ENCODE peak calls at places on chromosomes 2 and 18, in four cellular contexts. One of them, this sample, is unnamed.
A peak's percentile ranks its signal among the peaks of the same experiment; 100 is the strongest.

GRCh38 chr2:185372188-185372587 is 366.4 kb upstream of the FSIP2 start:
- DNase-seq in esophagus muscularis mucosa: no peak
- DNase-seq in HCT116: no peak
- DNase-seq in HL-60: no peak
- DNase-seq in this sample: peak; percentile 75

GRCh38 chr2:27973592-27973991 is 83.1 kb downstream of the BABAM2 start:
- DNase-seq in HCT116: no peak
- DNase-seq in esophagus muscularis mucosa: no peak
- DNase-seq in HL-60: no peak
- DNase-seq in this sample: no peak

GRCh38 chr2:230788554-230789175 is 76.0 kb downstream of the CAB39 start:
- DNase-seq in HCT116: no peak
- DNase-seq in esophagus muscularis mucosa: no peak
- DNase-seq in HL-60: no peak
- DNase-seq in this sample: no peak

GRCh38 chr2:134206573-134206972 is 47.3 kb upstream of the MGAT5 start:
- DNase-seq in HL-60: no peak
- DNase-seq in HCT116: no peak
- DNase-seq in esophagus muscularis mucosa: no peak
- DNase-seq in this sample: no peak

GRCh38 chr2:224017976-224018375 is 21.1 kb downstream of the SERPINE2 start:
- DNase-seq in HL-60: no peak
- DNase-seq in HCT116: no peak
- DNase-seq in esophagus muscularis mucosa: no peak
- DNase-seq in this sample: no peak

GRCh38 chr2:15298769-15299168 is 262.4 kb downstream of the NBAS start:
- DNase-seq in HCT116: no peak
- DNase-seq in HL-60: no peak
- DNase-seq in esophagus muscularis mucosa: no peak
- DNase-seq in this sample: no peak

GRCh38 chr2:69168144-69168813 is 155.3 kb downstream of the ANTXR1 start:
- DNase-seq in HL-60: no peak
- DNase-seq in esophagus muscularis mucosa: no peak
- DNase-seq in HCT116: no peak
- DNase-seq in this sample: no peak

GRCh38 chr18:31489311-31489710 is 8.7 kb upstream of the DSG2 start:
- DNase-seq in HL-60: no peak
- DNase-seq in HCT116: no peak
- DNase-seq in esophagus muscularis mucosa: no peak
- DNase-seq in this sample: no peak

DNA sequence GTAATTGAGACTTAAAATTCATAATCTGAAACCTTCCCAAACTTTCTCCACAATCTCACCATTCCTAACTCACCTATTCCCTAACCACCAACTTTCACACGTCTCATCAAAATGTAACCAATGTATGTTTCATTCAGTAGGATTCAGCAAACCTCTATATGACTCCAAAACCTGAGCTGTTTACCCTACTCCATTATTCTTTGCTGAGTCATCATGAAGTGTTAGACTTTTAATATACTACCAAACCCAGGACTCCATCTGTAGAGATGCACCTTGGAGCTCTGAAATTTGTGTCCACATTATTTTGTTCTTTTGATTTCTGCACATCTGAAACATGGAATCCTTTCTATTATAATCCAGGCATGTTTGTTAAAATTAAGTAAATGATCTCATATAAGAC is 727.0 kb upstream of the PIK3C3 start:
- DNase-seq in HCT116: no peak
- DNase-seq in HL-60: no peak
- DNase-seq in esophagus muscularis mucosa: no peak
- DNase-seq in this sample: no peak
- TF ChIP-seq POLR2AphosphoS5 in HCT116: no peak
- TF ChIP-seq POLR2AphosphoS5 in HL-60: no peak
- TF ChIP-seq POLR2AphosphoS5 in esophagus muscularis mucosa: no peak
- TF ChIP-seq POLR2AphosphoS5 in this sample: no peak

GRCh38 chr2:189092936-189093335 is 86.6 kb downstream of the COL5A2 start:
- DNase-seq in HCT116: no peak
- DNase-seq in HL-60: no peak
- DNase-seq in esophagus muscularis mucosa: no peak
- DNase-seq in this sample: no peak
- TF ChIP-seq POLR2AphosphoS5 in HCT116: no peak
- TF ChIP-seq POLR2AphosphoS5 in HL-60: no peak
- TF ChIP-seq POLR2AphosphoS5 in esophagus muscularis mucosa: no peak
- TF ChIP-seq POLR2AphosphoS5 in this sample: no peak

DNA sequence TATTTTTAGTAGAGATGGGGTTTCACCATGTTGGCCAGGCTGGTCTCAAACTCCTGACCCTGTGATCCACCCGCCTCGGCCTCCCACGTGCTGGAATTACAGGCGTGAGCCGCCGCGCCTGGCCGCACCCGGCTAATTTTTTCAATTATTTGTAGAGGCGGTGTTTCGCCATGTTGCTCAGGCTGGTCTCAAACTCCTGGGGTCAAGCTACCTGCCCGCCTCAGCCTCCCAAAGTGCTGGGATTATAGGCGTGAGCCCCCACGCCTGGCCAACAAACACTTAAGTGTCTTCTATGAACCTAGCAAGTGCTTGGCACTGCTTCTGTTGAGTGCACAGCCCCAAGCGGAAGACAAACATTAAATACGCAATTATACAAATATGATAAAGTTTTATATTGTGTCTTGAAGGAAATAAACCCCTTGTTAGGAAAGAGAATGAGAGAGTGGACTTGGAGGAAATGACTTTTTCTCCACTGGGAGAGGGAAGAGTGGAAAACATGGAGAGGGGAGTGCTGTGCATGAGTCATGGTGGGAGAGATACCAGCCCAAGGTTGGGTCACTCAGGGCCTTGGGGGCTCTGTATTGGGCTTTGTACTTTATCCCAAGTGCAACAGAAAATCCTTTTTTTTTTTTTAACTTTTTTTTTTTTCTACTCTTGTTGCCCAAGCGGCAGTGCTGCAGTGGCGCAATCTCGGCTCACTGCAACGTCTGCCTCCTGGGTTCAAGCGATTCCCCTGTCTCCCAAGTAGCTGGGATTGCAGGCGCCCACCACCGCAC is 41.4 kb upstream of the ACTR2 start:
- DNase-seq in HL-60: peak; percentile 19
- DNase-seq in esophagus muscularis mucosa: no peak
- DNase-seq in HCT116: no peak
- DNase-seq in this sample: no peak
- TF ChIP-seq POLR2AphosphoS5 in HL-60: no peak
- TF ChIP-seq POLR2AphosphoS5 in esophagus muscularis mucosa: no peak
- TF ChIP-seq POLR2AphosphoS5 in HCT116: no peak
- TF ChIP-seq POLR2AphosphoS5 in this sample: no peak

DNA sequence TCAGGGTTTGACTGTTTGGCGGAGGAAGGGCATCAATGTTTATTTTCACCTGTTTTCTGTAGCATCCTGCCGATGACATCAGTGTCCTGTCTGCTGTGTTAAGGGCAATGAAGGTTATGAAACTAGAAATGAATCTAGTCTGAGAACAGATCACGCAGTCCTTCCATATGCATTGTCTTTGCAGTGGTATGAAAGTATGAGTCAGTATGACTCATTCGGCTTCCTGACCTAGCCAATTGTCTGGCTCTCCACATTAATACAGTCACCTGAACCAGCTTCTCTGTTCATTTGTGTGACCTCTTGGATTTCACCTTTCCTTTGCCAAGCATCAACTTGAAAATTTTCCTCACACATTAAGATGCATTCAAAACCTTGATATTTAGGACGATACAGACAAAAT is 353.8 kb downstream of the RND3 start:
- DNase-seq in HCT116: peak; percentile 74
- DNase-seq in esophagus muscularis mucosa: no peak
- DNase-seq in HL-60: no peak
- DNase-seq in this sample: no peak
- TF ChIP-seq POLR2AphosphoS5 in HCT116: no peak
- TF ChIP-seq POLR2AphosphoS5 in esophagus muscularis mucosa: peak; percentile 51
- TF ChIP-seq POLR2AphosphoS5 in HL-60: no peak
- TF ChIP-seq POLR2AphosphoS5 in this sample: no peak

GRCh38 chr2:237618449-237618848 is 8.9 kb upstream of the LRRFIP1 start:
- DNase-seq in HCT116: no peak
- DNase-seq in HL-60: no peak
- DNase-seq in esophagus muscularis mucosa: no peak
- DNase-seq in this sample: no peak
- TF ChIP-seq POLR2AphosphoS5 in HCT116: no peak
- TF ChIP-seq POLR2AphosphoS5 in HL-60: no peak
- TF ChIP-seq POLR2AphosphoS5 in esophagus muscularis mucosa: no peak
- TF ChIP-seq POLR2AphosphoS5 in this sample: no peak

GRCh38 chr2:1705557-1706076 is 38.7 kb downstream of the PXDN start:
- DNase-seq in HCT116: no peak
- DNase-seq in esophagus muscularis mucosa: no peak
- DNase-seq in HL-60: no peak
- DNase-seq in this sample: no peak

GRCh38 chr2:1709335-1709605 is 35.0 kb downstream of the PXDN start:
- DNase-seq in esophagus muscularis mucosa: no peak
- DNase-seq in HCT116: no peak
- DNase-seq in HL-60: no peak
- DNase-seq in this sample: no peak

GRCh38 chr2:1708476-1709334 is 35.6 kb downstream of the PXDN start:
- DNase-seq in HL-60: no peak
- DNase-seq in esophagus muscularis mucosa: no peak
- DNase-seq in HCT116: no peak
- DNase-seq in this sample: no peak

GRCh38 chr2:1709970-1710560 is 34.2 kb downstream of the PXDN start:
- DNase-seq in HCT116: no peak
- DNase-seq in HL-60: no peak
- DNase-seq in esophagus muscularis mucosa: no peak
- DNase-seq in this sample: no peak

GRCh38 chr2:1707771-1708351 is 36.5 kb downstream of the PXDN start:
- DNase-seq in esophagus muscularis mucosa: no peak
- DNase-seq in HL-60: peak; percentile 39
- DNase-seq in HCT116: no peak
- DNase-seq in this sample: peak; percentile 81
- TF ChIP-seq POLR2AphosphoS5 in esophagus muscularis mucosa: peak; percentile 93
- TF ChIP-seq POLR2AphosphoS5 in HL-60: no peak
- TF ChIP-seq POLR2AphosphoS5 in HCT116: no peak
- TF ChIP-seq POLR2AphosphoS5 in this sample: peak; percentile 31

DNA sequence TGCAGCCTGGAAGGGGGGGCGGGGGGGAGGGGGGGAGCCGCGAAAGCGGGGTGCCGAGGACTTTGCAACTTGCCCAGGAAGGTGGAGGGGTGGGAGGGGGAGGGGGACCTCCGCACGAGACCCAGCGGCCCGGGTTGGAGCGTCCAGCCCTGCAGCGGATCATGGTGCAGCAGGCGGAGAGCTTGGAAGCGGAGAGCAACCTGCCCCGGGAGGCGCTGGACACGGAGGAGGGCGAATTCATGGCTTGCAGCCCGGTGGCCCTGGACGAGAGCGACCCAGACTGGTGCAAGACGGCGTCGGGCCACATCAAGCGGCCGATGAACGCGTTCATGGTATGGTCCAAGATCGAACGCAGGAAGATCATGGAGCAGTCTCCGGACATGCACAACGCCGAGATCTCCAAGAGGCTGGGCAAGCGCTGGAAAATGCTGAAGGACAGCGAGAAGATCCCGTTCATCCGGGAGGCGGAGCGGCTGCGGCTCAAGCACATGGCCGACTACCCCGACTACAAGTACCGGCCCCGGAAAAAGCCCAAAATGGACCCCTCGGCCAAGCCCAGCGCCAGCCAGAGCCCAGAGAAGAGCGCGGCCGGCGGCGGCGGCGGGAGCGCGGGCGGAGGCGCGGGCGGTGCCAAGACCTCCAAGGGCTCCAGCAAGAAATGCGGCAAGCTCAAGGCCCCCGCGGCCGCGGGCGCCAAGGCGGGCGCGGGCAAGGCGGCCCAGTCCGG is 540 bp downstream of the SOX11 start:
- DNase-seq in HCT116: no peak
- DNase-seq in HL-60: no peak
- DNase-seq in esophagus muscularis mucosa: peak; percentile 70
- DNase-seq in this sample: no peak
- TF ChIP-seq POLR2AphosphoS5 in HCT116: no peak
- TF ChIP-seq POLR2AphosphoS5 in HL-60: no peak
- TF ChIP-seq POLR2AphosphoS5 in esophagus muscularis mucosa: no peak
- TF ChIP-seq POLR2AphosphoS5 in this sample: no peak

GRCh38 chr2:48145845-48146452 is 239.7 kb upstream of the FBXO11 start:
- DNase-seq in HL-60: peak; percentile 73
- DNase-seq in HCT116: no peak
- DNase-seq in esophagus muscularis mucosa: no peak
- DNase-seq in this sample: peak; percentile 77
- TF ChIP-seq POLR2AphosphoS5 in HL-60: peak; percentile 59
- TF ChIP-seq POLR2AphosphoS5 in HCT116: no peak
- TF ChIP-seq POLR2AphosphoS5 in esophagus muscularis mucosa: no peak
- TF ChIP-seq POLR2AphosphoS5 in this sample: peak; percentile 46

GRCh38 chr2:86020984-86021383 is 84.7 kb downstream of the POLR1A start:
- DNase-seq in HL-60: no peak
- DNase-seq in HCT116: no peak
- DNase-seq in esophagus muscularis mucosa: no peak
- DNase-seq in this sample: no peak
- TF ChIP-seq POLR2AphosphoS5 in HL-60: no peak
- TF ChIP-seq POLR2AphosphoS5 in HCT116: no peak
- TF ChIP-seq POLR2AphosphoS5 in esophagus muscularis mucosa: no peak
- TF ChIP-seq POLR2AphosphoS5 in this sample: no peak

GRCh38 chr18:48538531-48539405 is at the start of gene CTIF:
- DNase-seq in HL-60: peak; percentile 97
- DNase-seq in HCT116: peak; percentile 91
- DNase-seq in esophagus muscularis mucosa: peak; percentile 100
- DNase-seq in this sample: peak; percentile 90
- TF ChIP-seq POLR2AphosphoS5 in HL-60: peak; percentile 62
- TF ChIP-seq POLR2AphosphoS5 in HCT116: peak; percentile 40
- TF ChIP-seq POLR2AphosphoS5 in esophagus muscularis mucosa: peak; percentile 91
- TF ChIP-seq POLR2AphosphoS5 in this sample: peak; percentile 75

This sample was measured in SK-N-MC.